ENCODE peak calls at places on chromosomes 11 and 22, in ten cellular contexts. H, T, E, J, I, M, K, R, D and N are unnamed samples.

GRCh38 chr11:8043756-8044155 is 37.3 kb upstream of the TUB start:
- DNase-seq in H (no peak), T (no peak), E (no peak), J (no peak), I (no peak), M (no peak), K (no peak), R (no peak), D (no peak), N (no peak)

GRCh38 chr11:32918427-32918826 is 25.8 kb downstream of the QSER1 start:
- DNase-seq in H (no peak), T (no peak), E (no peak), J (no peak), I (no peak), M (no peak), K (no peak), R (no peak), D (no peak), N (no peak)

GRCh38 chr11:37718431-37718999 is 1120.5 kb upstream of the RAG2 start:
- DNase-seq in H (peak), T (no peak), E (no peak), J (no peak), I (no peak), M (no peak), K (no peak), R (no peak), D (no peak), N (no peak)

GRCh38 chr11:13354335-13354734 is 76.7 kb downstream of the BMAL1 start:
- DNase-seq in H (peak), T (peak), E (no peak), J (no peak), I (no peak), M (no peak), K (no peak), R (peak), D (no peak), N (no peak)

GRCh38 chr11:120801801-120802689 is 221.9 kb upstream of the TBCEL start:
- DNase-seq in H (peak), T (peak), E (peak), J (peak), I (peak), M (peak), K (peak), R (peak), D (no peak), N (peak)

GRCh38 chr11:112172362-112172994 is 2.8 kb upstream of the BCO2 start:
- DNase-seq in H (peak), T (no peak), E (no peak), J (no peak), I (no peak), M (no peak), K (no peak), R (no peak), D (no peak), N (peak)

GRCh38 chr22:32775957-32776356 is 25.5 kb upstream of the TIMP3 start:
- DNase-seq in H (no peak), T (peak), E (no peak), J (no peak), I (no peak), M (no peak), K (no peak), R (peak), D (no peak), N (no peak)

GRCh38 chr11:88424881-88425280 is 87.3 kb upstream of the CTSC start:
- DNase-seq in H (no peak), T (no peak), E (no peak), J (no peak), I (no peak), M (no peak), K (no peak), R (no peak), D (no peak), N (no peak)

GRCh38 chr22:31173386-31174145 is 13.6 kb downstream of the RNF185 start:
- DNase-seq in H (peak), T (no peak), E (no peak), J (no peak), I (no peak), M (no peak), K (no peak), R (no peak), D (peak), N (no peak)

GRCh38 chr11:68312117-68312779 is at the start of gene LRP5:
- DNase-seq in H (no peak), T (peak), E (no peak), J (no peak), I (peak), M (no peak), K (no peak), R (no peak), D (no peak), N (peak)

GRCh38 chr22:49296561-49296960 is 531.1 kb downstream of the BRD1 start:
- DNase-seq in H (no peak), T (no peak), E (no peak), J (no peak), I (no peak), M (peak), K (no peak), R (no peak), D (no peak), N (no peak)

GRCh38 chr22:22917377-22917776 is 29.8 kb downstream of the IGLL5 start:
- DNase-seq in H (no peak), T (no peak), E (no peak), J (no peak), I (no peak), M (no peak), K (no peak), R (no peak), D (no peak), N (no peak)

GRCh38 chr11:121936781-121937447 is 179.1 kb downstream of the BLID start:
- DNase-seq in H (no peak), T (no peak), E (no peak), J (no peak), I (no peak), M (no peak), K (no peak), R (no peak), D (no peak), N (no peak)

GRCh38 chr11:74011360-74012071 is 2.6 kb upstream of the UCP3 start:
- DNase-seq in H (no peak), T (no peak), E (no peak), J (no peak), I (no peak), M (no peak), K (no peak), R (no peak), D (no peak), N (peak)

GRCh38 chr11:117071344-117071787 is 26.9 kb downstream of the SIK3 start:
- DNase-seq in H (peak), T (no peak), E (no peak), J (no peak), I (peak), M (no peak), K (no peak), R (no peak), D (no peak), N (no peak)

GRCh38 chr11:21514298-21514697 is 678.6 kb upstream of the ANO5 start:
- DNase-seq in H (no peak), T (peak), E (no peak), J (no peak), I (peak), M (no peak), K (no peak), R (peak), D (no peak), N (no peak)

GRCh38 chr11:76551400-76551799 is 106.6 kb downstream of the EMSY start:
- DNase-seq in H (no peak), T (peak), E (no peak), J (no peak), I (no peak), M (no peak), K (no peak), R (peak), D (no peak), N (no peak)

GRCh38 chr22:27086080-27086479 is 428.7 kb downstream of the MIAT start:
- DNase-seq in H (no peak), T (no peak), E (no peak), J (no peak), I (no peak), M (peak), K (no peak), R (no peak), D (no peak), N (no peak)

GRCh38 chr11:63686912-63687311 is 5.6 kb downstream of the RTN3 start:
- DNase-seq in H (no peak), T (no peak), E (no peak), J (no peak), I (no peak), M (no peak), K (no peak), R (no peak), D (no peak), N (no peak)

GRCh38 chr11:123111465-123111864 is 49.5 kb upstream of the HSPA8 start:
- DNase-seq in H (peak), T (peak), E (no peak), J (no peak), I (peak), M (no peak), K (no peak), R (peak), D (no peak), N (peak)

GRCh38 chr22:20436309-20437252 is 1.0 kb downstream of the SCARF2 start:
- DNase-seq in H (peak), T (no peak), E (no peak), J (no peak), I (no peak), M (no peak), K (no peak), R (peak), D (no peak), N (no peak)

GRCh38 chr11:11588243-11588642 is 33.6 kb downstream of the GALNT18 start:
- DNase-seq in H (no peak), T (no peak), E (no peak), J (no peak), I (no peak), M (no peak), K (no peak), R (no peak), D (no peak), N (no peak)

GRCh38 chr11:27291954-27292641 is 70.9 kb downstream of the CCDC34 start:
- DNase-seq in H (no peak), T (no peak), E (no peak), J (no peak), I (no peak), M (no peak), K (no peak), R (no peak), D (no peak), N (no peak)

GRCh38 chr22:50304528-50305392 is 2.7 kb downstream of the PLXNB2 start:
- DNase-seq in H (peak), T (no peak), E (no peak), J (no peak), I (no peak), M (peak), K (peak), R (peak), D (no peak), N (no peak)

GRCh38 chr11:17642980-17643379 is 76.4 kb upstream of the MYOD1 start:
- DNase-seq in H (no peak), T (no peak), E (no peak), J (no peak), I (no peak), M (no peak), K (no peak), R (no peak), D (no peak), N (no peak)

GRCh38 chr22:30413745-30414524 is 11.6 kb upstream of the MTFP1 start:
- DNase-seq in H (no peak), T (no peak), E (peak), J (no peak), I (no peak), M (peak), K (no peak), R (no peak), D (no peak), N (no peak)

GRCh38 chr11:30128269-30128932 is 102.4 kb upstream of the FSHB start:
- DNase-seq in H (peak), T (peak), E (no peak), J (peak), I (no peak), M (no peak), K (no peak), R (peak), D (peak), N (no peak)

GRCh38 chr11:18731949-18732821 is 6.2 kb upstream of the IGSF22 start:
- DNase-seq in H (peak), T (peak), E (peak), J (peak), I (no peak), M (peak), K (no peak), R (peak), D (no peak), N (no peak)

GRCh38 chr11:60128376-60128775 is 39.9 kb downstream of the MS4A2 start:
- DNase-seq in H (no peak), T (no peak), E (no peak), J (no peak), I (no peak), M (no peak), K (no peak), R (no peak), D (no peak), N (no peak)

GRCh38 chr11:121226415-121227263 is 65.9 kb upstream of the SC5D start:
- DNase-seq in H (no peak), T (no peak), E (no peak), J (no peak), I (no peak), M (no peak), K (no peak), R (no peak), D (no peak), N (no peak)

GRCh38 chr11:95143106-95143681 is 53.5 kb downstream of the ENDOD1 start:
- DNase-seq in H (peak), T (no peak), E (no peak), J (no peak), I (no peak), M (no peak), K (no peak), R (no peak), D (peak), N (no peak)